ENCODE peak calls at places on chromosomes 13 and 19, in seven cellular contexts. A, Z, H, N, M, K and I are unnamed samples.

GRCh38 chr13:113045214-113046007 is 60.2 kb upstream of the F7 start:
- DNase-seq in Z (no peak), N (no peak), A (no peak), M (no peak), H (peak; percentile 25), K (no peak), I (no peak)

GRCh38 chr13:49329831-49330545 is 82.3 kb downstream of the CDADC1 start:
- DNase-seq in H (no peak), N (no peak), Z (no peak), K (no peak), A (no peak), M (no peak), I (no peak)

GRCh38 chr19:2113436-2114211 is 16.9 kb downstream of the IZUMO4 start:
- DNase-seq in N (peak; percentile 21), A (no peak), H (no peak), Z (no peak), M (no peak), K (peak; percentile 41), I (peak; percentile 78)

GRCh38 chr19:655691-656090 is 7.3 kb downstream of the RNF126 start:
- DNase-seq in H (peak; percentile 11), K (no peak), N (no peak), A (no peak), M (no peak), Z (no peak), I (no peak)

GRCh38 chr13:99214232-99214631 is 13.6 kb downstream of the UBAC2 start:
- DNase-seq in A (no peak), K (no peak), M (peak; percentile 24), H (no peak), Z (peak; percentile 69), N (no peak), I (no peak)

GRCh38 chr13:78742659-78743058 is 83.7 kb upstream of the OBI1 start:
- DNase-seq in M (peak; percentile 47), N (no peak), A (no peak), Z (no peak), H (no peak), K (no peak), I (no peak)

GRCh38 chr13:46687810-46688209 is 109.2 kb downstream of the ESD start:
- DNase-seq in H (no peak), M (peak; percentile 80), N (peak; percentile 72), Z (no peak), K (peak; percentile 56), A (no peak), I (peak; percentile 65)

GRCh38 chr13:27425151-27425917 is 915 bp downstream of the GTF3A start:
- DNase-seq in N (peak; percentile 10), A (no peak), Z (no peak), M (no peak), K (no peak), H (no peak), I (peak; percentile 25)

GRCh38 chr19:5436101-5436947 is 18.9 kb upstream of the ZNRF4 start:
- DNase-seq in K (peak; percentile 72), M (peak; percentile 96), H (no peak), A (no peak), N (peak; percentile 46), Z (peak; percentile 52), I (no peak)

GRCh38 chr13:113759525-113760137 is 605 bp downstream of the TMEM255B start:
- DNase-seq in N (peak; percentile 7), K (peak; percentile 34), Z (no peak), M (peak; percentile 31), H (peak; percentile 45), A (peak; percentile 38), I (peak; percentile 18)

GRCh38 chr19:14530005-14530348 is 583 bp downstream of the TECR start:
- DNase-seq in N (no peak), M (peak; percentile 51), H (no peak), Z (no peak), A (no peak), K (no peak), I (no peak)

GRCh38 chr19:49652723-49653465 is 10.9 kb downstream of the SCAF1 start:
- DNase-seq in A (no peak), N (no peak), H (no peak), M (no peak), Z (peak; percentile 33), K (no peak), I (no peak)
- TF ChIP-seq CTCF in A (no peak), N (no peak), H (no peak), M (no peak), Z (no peak), K (no peak), I (no peak)

GRCh38 chr13:108218044-108218974 is at the start of gene ABHD13:
- DNase-seq in A (peak; percentile 94), M (peak; percentile 95), Z (peak; percentile 95), K (peak; percentile 92), H (peak; percentile 93), N (peak; percentile 87), I (peak; percentile 93)
- TF ChIP-seq CTCF in A (no peak), M (no peak), Z (no peak), K (no peak), H (peak; percentile 23), N (no peak), I (no peak)

GRCh38 chr19:15759962-15760565 is 22.3 kb downstream of the OR10H3 start:
- DNase-seq in N (no peak), A (no peak), M (no peak), K (no peak), Z (no peak), H (no peak), I (no peak)
- TF ChIP-seq CTCF in N (no peak), A (no peak), M (no peak), K (no peak), Z (no peak), H (peak; percentile 12), I (no peak)

GRCh38 chr13:108615241-108615640 is 14.2 kb upstream of the MYO16 start:
- DNase-seq in H (no peak), A (no peak), N (no peak), M (no peak), Z (no peak), K (no peak), I (no peak)

GRCh38 chr13:108610517-108610916 is 18.9 kb upstream of the MYO16 start:
- DNase-seq in M (no peak), N (no peak), H (no peak), Z (no peak), A (no peak), K (no peak), I (no peak)

GRCh38 chr13:108606424-108606823 is 23.0 kb upstream of the MYO16 start:
- DNase-seq in Z (no peak), M (no peak), H (no peak), K (no peak), A (no peak), N (no peak), I (no peak)

DNA sequence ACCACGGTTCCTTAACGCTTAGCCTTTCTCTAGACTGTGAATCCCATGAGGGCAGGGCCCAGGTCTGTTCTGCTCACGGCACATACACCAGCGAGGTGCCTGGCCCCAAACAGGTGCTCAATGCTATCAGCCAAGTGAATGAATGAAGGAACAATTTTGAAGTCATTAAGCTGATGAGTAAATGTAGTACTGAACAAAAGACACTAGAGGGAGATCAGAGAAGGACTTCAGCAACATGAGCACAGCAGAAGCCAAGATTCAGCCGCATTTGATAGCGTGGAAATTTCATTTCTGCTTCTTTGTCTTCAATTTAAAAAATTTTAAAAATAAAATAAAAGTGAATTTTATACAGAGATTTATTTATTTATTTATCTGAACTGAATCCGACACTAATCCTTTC is 20.1 kb upstream of the MYO16 start:
- DNase-seq in Z (no peak), H (no peak), K (peak; percentile 6), M (peak; percentile 69), N (peak; percentile 81), A (no peak), I (peak; percentile 53)
- TF ChIP-seq CTCF in Z (peak; percentile 21), H (peak; percentile 63), K (peak; percentile 30), M (peak; percentile 70), N (peak; percentile 77), A (peak; percentile 38), I (peak; percentile 47)

DNA sequence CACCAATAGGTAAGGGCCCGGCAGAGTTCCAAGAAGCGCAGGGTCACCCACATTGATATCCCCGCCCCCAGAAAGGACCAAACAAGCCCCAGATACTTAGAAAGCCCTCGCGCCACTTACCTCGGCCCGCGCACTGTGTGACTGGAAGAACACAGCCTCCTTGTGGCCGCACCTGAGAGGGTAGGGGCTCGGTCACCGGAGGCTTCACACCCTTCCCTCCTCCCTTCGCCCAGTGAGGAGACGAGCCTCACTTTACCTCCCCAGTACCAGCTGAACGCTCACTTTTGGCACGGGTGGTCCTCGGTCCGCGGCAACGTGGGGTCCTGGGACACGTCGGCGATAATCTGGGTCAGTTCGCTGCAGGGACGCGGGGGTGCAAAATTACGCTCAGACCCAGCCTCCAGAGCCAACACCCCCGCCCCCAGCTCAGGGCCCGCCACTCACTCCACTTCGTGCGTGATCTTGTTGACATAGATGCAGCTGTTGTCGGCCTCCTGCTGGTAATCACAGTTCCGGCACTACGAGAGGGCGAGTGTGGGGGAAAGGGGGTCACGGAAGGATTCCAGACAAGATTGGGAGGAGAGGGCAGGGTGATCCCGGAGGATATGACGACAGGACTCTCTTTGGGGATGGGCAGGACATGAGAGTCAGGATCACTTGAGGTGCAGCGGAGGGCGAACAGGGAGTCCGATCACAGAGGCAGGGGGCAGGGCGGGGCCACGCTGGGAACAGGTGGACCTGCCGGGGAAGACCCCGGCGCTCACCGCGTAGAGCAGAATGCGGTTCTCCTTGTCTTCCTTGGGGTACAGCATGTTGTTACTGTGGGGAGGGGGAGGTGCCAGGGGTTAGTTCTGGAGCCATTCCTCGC is 546 bp downstream of the POLR2I start:
- DNase-seq in N (peak; percentile 24), A (peak; percentile 33), M (peak; percentile 83), Z (no peak), K (no peak), H (no peak), I (peak; percentile 40)
- TF ChIP-seq CTCF in N (peak; percentile 32), A (no peak), M (peak; percentile 43), Z (peak; percentile 34), K (no peak), H (no peak), I (no peak)